ENCODE peak calls at places on chromosomes 2 and 18, in five cellular contexts. K is neuronal stem cell, Z is GM23248, F is fibroblast of lung, E is IMR-90. C is an unnamed sample.
A peak's percentile ranks its signal among the peaks of the same experiment; 100 is the strongest.

GRCh38 chr2:26475037-26475436 is 2.9 kb downstream of the OTOF start:
- DNase-seq in Z (no peak), F (no peak), K (no peak), E (no peak), C (no peak)

GRCh38 chr18:46555724-46556123 is 101.3 kb downstream of the LOXHD1 start:
- DNase-seq in K (no peak), Z (peak; percentile 39), F (no peak), E (peak; percentile 3), C (no peak)

GRCh38 chr2:129502781-129503180 is 476.7 kb upstream of the RAB6C start:
- DNase-seq in K (no peak), Z (no peak), E (no peak), F (no peak), C (no peak)

GRCh38 chr18:47993409-47993808 is 63.0 kb upstream of the SMAD2 start:
- DNase-seq in E (no peak), F (no peak), K (no peak), Z (no peak), C (no peak)

GRCh38 chr2:62293490-62294212 is 97.7 kb downstream of the B3GNT2 start:
- DNase-seq in K (peak; percentile 20), E (no peak), F (peak; percentile 26), Z (no peak), C (peak; percentile 29)

GRCh38 chr18:68642003-68642402 is 72.9 kb downstream of the TMX3 start:
- DNase-seq in Z (no peak), E (no peak), F (no peak), K (no peak), C (no peak)

GRCh38 chr2:233689498-233689897 is 3.2 kb upstream of the UGT1A6 start:
- DNase-seq in F (no peak), E (no peak), K (no peak), Z (no peak), C (no peak)

GRCh38 chr2:221100467-221101089 is 471.5 kb downstream of the EPHA4 start:
- DNase-seq in F (peak; percentile 20), Z (no peak), E (no peak), K (no peak), C (no peak)

GRCh38 chr2:44351088-44351487 is 10.2 kb downstream of the PREPL start:
- DNase-seq in Z (peak; percentile 54), E (peak; percentile 84), F (peak; percentile 52), K (no peak), C (peak; percentile 79)
- H3K27ac ChIP-seq in Z (peak overlapping the region; percentile 32), E (no peak overlapping the region), F (no peak overlapping the region), K (no peak overlapping the region), C (no peak overlapping the region)

GRCh38 chr2:117537030-117537429 is 277.5 kb upstream of the DDX18 start:
- DNase-seq in E (no peak), F (no peak), Z (no peak), K (no peak), C (no peak)
- H3K9ac ChIP-seq in E (no peak overlapping the region), F (no peak overlapping the region), Z (no peak overlapping the region), K (no peak overlapping the region), C (no peak overlapping the region)

DNA sequence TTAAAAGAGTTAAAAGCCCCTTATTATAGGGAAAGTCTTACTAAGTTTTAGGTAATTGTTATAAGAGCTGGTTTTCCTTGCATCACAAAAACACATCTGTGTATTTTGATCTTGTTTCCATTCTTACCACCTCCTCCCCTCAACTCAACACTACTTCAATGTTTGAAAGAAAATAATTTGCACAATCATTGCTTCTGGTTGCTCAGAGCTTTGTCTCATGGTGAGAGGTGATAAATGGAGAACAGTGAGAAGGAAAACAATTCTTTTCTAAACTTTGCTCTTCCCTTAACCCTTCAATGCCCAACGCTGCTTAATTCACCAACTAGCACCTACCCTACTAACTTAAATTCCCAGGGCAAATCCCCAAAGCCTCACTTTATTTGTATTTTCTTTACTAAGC is 268.1 kb upstream of the LINC00305 start:
- DNase-seq in K (no peak), Z (no peak), F (no peak), E (no peak), C (no peak)
- H3K27ac ChIP-seq in K (no peak overlapping the region), Z (no peak overlapping the region), F (no peak overlapping the region), E (no peak overlapping the region), C (no peak overlapping the region)

GRCh38 chr2:191692502-191693115 is 14.7 kb downstream of the NABP1 start:
- DNase-seq in Z (peak; percentile 40), K (no peak), E (no peak), F (no peak), C (no peak)
- H3K9ac ChIP-seq in Z (no peak overlapping the region), K (no peak overlapping the region), E (no peak overlapping the region), F (no peak overlapping the region), C (no peak overlapping the region)

GRCh38 chr2:40178171-40178778 is 273.6 kb downstream of the SLC8A1 start:
- DNase-seq in F (no peak), E (no peak), K (no peak), Z (no peak), C (no peak)
- H3K27ac ChIP-seq in F (no peak overlapping the region), E (no peak overlapping the region), K (no peak overlapping the region), Z (no peak overlapping the region), C (no peak overlapping the region)

GRCh38 chr2:130728007-130728454 is 839 bp upstream of the GPR148 start:
- DNase-seq in E (no peak), Z (peak; percentile 17), K (no peak), F (peak; percentile 2), C (peak; percentile 3)

GRCh38 chr2:130724455-130724854 is 4.4 kb upstream of the GPR148 start:
- DNase-seq in K (no peak), E (no peak), F (no peak), Z (no peak), C (no peak)

GRCh38 chr2:130727286-130727924 is 1.5 kb upstream of the GPR148 start:
- DNase-seq in E (peak; percentile 46), K (peak; percentile 90), Z (peak; percentile 87), F (peak; percentile 59), C (peak; percentile 48)

GRCh38 chr2:130728549-130729310 is at the start of gene GPR148:
- DNase-seq in K (no peak), Z (no peak), E (no peak), F (no peak), C (no peak)

DNA sequence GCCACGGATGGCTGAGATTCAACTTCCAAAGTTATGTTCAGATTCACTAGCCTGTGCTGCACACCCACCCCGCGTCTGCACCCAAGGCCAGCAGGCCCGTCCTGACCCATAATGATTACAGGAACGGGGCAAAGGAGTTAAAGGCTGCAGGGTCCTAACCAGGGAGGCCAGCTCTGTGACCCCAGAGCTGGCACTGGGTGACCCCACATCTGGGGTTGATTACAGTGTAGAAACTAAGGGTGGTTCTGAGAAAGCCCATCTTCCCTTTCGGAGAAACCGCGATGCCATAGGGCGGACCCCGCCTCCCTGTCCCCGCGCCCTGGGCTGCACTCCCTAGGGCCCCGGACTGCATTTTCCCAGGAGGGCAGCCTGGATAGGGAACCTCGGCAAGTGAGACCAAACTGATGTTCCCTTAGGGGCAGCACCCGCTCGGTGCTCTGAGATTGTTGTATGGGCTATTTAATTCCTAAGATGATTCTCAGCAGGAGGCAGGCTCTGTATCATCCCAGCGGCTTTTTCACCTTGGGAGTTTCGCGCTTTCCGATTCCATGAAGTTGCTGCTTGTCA is 2.2 kb upstream of the GPR148 start:
- DNase-seq in E (no peak), K (no peak), F (no peak), Z (no peak), C (no peak)
- H3K9ac ChIP-seq in E (no peak overlapping the region), K (no peak overlapping the region), F (no peak overlapping the region), Z (peak overlapping the region; percentile 60), C (peak overlapping the region; percentile 71)

GRCh38 chr18:10519366-10519765 is 6.5 kb upstream of the NAPG start:
- DNase-seq in K (no peak), Z (peak; percentile 41), F (no peak), E (peak; percentile 30), C (peak; percentile 46)
- H3K27ac ChIP-seq in K (no peak overlapping the region), Z (peak overlapping the region; percentile 53), F (no peak overlapping the region), E (peak overlapping the region; percentile 3), C (no peak overlapping the region)

DNA sequence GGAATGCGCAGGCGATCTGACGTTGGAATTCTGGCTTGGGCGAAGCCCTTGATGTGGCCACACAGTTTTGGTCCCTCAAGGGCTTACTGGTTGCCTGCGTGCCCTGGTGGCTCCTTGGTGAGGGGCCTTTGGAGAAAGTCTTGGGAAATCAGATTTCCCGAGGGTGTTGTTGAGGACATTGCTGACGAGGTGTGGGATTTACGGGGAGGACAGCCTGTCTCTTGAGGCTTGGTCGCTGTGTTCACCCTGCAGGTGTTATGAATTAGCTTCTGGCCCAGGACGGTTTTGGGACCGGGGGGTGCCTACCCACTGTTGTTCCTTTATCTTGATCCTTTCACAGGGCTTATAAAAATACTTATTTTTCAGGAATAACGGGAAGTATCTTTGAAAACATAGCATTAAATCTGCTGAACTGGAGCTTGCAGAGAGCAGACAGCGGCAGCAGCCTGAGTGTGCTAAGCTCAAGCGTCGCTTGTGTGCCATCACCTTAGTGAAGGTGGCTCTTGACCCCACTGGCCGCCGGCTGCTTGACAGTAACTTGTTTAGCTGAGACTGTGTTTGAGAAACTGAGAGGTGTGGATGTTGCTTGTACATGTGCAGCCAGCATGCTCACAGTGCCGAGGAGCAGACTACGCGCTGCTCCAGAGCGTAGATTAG is 4.2 kb downstream of the CTDP1 start:
- DNase-seq in F (no peak), Z (no peak), E (no peak), K (no peak), C (no peak)
- H3K9ac ChIP-seq in F (no peak overlapping the region), Z (no peak overlapping the region), E (no peak overlapping the region), K (no peak overlapping the region), C (no peak overlapping the region)

DNA sequence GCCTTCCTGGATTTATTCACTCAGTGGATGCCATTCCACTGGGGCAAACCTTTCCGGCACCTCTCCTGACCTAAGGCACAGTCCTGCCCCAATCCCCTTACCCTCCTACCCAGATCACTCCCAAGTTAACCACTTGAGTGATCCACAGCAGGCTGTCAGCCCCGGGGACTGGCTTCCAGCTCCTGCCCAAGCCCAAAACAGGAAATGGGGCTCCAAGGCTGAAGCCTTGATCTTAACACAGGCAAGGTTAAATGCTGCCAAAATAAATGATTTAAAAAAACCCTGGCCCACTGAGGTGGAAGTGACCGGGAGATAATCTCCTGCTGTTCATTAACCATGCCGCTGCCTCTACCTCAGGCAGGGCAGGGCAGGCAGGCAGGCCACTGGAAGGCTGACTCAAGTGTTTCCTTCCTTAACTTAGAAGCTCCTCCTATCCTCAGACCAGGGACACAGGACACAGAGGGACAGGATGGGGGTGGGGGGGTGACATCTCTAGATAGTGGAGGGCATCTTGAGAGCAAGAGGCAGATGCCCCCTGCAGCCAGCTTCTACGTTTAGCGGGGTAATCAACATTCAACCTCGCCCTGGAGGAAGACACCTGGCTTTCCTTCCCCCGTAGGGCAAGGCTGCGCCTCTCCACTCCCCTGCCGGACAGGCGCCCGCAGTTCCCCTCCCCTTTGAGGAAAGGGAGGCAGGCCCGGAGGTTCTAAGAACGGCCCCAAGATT is 1.3 kb downstream of the RAB11FIP5 start:
- DNase-seq in K (peak; percentile 24), F (peak; percentile 28), E (no peak), Z (peak; percentile 76), C (peak; percentile 40)
- H3K27ac ChIP-seq in K (no peak overlapping the region), F (peak overlapping the region; percentile 88), E (peak overlapping the region; percentile 90), Z (peak overlapping the region; percentile 94), C (peak overlapping the region; percentile 85)

C was measured in astrocyte.